ENCODE peak calls at places on chromosomes 12 and 14, in ten cellular contexts. F is tibial artery; H is NCI-H526; W is C1 segment of cervical spinal cord; L is NCI-H1694 treated with DMSO at 0.1 percent for 48 hours; G is COR-L47; P is activated CD4-positive, alpha-beta T cell treated with anti-CD3 and anti-CD28 coated beads, Interleukin-2, amount 10 ng/mL, durations not matched to agents 7 days and 5 days; A is caudate nucleus; S is CD8-positive, alpha-beta T cell; T is ovary. O is an unnamed sample.

GRCh38 chr14:103007555-103007954 is 49.8 kb downstream of the CDC42BPB start:
- DNase-seq in P (no peak), L (no peak), F (no peak), S (no peak), W (peak), H (no peak), A (peak), G (no peak), T (no peak), O (no peak)

GRCh38 chr12:75305412-75306332 is 24.5 kb downstream of the CAPS2 start:
- DNase-seq in T (no peak), F (no peak), W (no peak), H (peak), L (no peak), P (no peak), S (no peak), A (no peak), G (no peak), O (no peak)

GRCh38 chr12:122366685-122367475 is 55.6 kb downstream of the CLIP1 start:
- DNase-seq in F (no peak), W (peak), L (no peak), S (no peak), T (peak), G (no peak), P (no peak), H (no peak), A (no peak), O (peak)

GRCh38 chr12:75751769-75752471 is 240.5 kb upstream of the KRR1 start:
- DNase-seq in S (no peak), F (no peak), H (no peak), T (no peak), A (no peak), L (no peak), W (no peak), G (no peak), P (no peak), O (no peak)

GRCh38 chr14:50804181-50804721 is 26.7 kb downstream of the NIN start:
- DNase-seq in W (no peak), L (no peak), H (no peak), S (no peak), G (no peak), T (no peak), P (no peak), A (no peak), F (no peak), O (no peak)

GRCh38 chr12:32502693-32503510 is 103.5 kb downstream of the FGD4 start:
- DNase-seq in G (no peak), F (no peak), T (peak), H (no peak), W (no peak), A (no peak), S (no peak), P (no peak), L (peak), O (no peak)

GRCh38 chr14:94691658-94692029 is 78.3 kb downstream of the GSC start:
- DNase-seq in G (no peak), F (no peak), P (no peak), T (no peak), L (no peak), A (no peak), W (no peak), H (no peak), S (no peak), O (no peak)

GRCh38 chr14:22898302-22898894 is 15.4 kb downstream of the REM2 start:
- DNase-seq in T (no peak), G (no peak), L (no peak), A (no peak), P (no peak), H (no peak), S (no peak), W (no peak), F (peak), O (no peak)

GRCh38 chr12:53207042-53207441 is at the start of gene ITGB7:
- DNase-seq in A (no peak), H (no peak), P (peak), F (peak), S (peak), W (no peak), L (no peak), T (no peak), G (no peak), O (no peak)

GRCh38 chr12:131604146-131604844 is 106.6 kb upstream of the SFSWAP start:
- DNase-seq in H (no peak), P (peak), G (no peak), A (no peak), L (no peak), T (no peak), F (no peak), S (peak), W (no peak), O (no peak)

GRCh38 chr12:94245984-94246383 is 97.6 kb downstream of the PLXNC1 start:
- DNase-seq in A (no peak), F (no peak), L (no peak), T (no peak), W (no peak), P (no peak), H (no peak), G (peak), S (no peak), O (no peak)

GRCh38 chr12:127081058-127081457 is 1185.9 kb upstream of the TMEM132C start:
- DNase-seq in P (no peak), L (no peak), T (no peak), S (no peak), W (no peak), H (no peak), A (no peak), G (no peak), F (no peak), O (no peak)

GRCh38 chr14:84085493-84085892 is 1444.5 kb upstream of the FLRT2 start:
- DNase-seq in H (no peak), T (no peak), L (no peak), G (no peak), F (no peak), W (no peak), A (no peak), S (no peak), P (no peak), O (no peak)